ENCODE peak calls at places on chromosome X, in five cellular contexts. P is heart right ventricle, S is fibroblast of lung, N is WERI-Rb-1, X is psoas muscle. R is an unnamed sample.

GRCh38 chrX:19646298-19646697 is 131.0 kb upstream of the MAP3K15 start:
- DNase-seq in P (no peak), S (no peak), N (no peak), X (no peak), R (no peak)

GRCh38 chrX:44903107-44903506 is 30.1 kb downstream of the KDM6A start:
- DNase-seq in P (no peak), S (peak; percentile 85), N (no peak), X (no peak), R (no peak)

GRCh38 chrX:108303682-108304081 is 134.5 kb downstream of the COL4A6 start:
- DNase-seq in P (no peak), S (no peak), N (no peak), X (no peak), R (no peak)

GRCh38 chrX:107619836-107620235 is 8.5 kb upstream of the PRPS1 start:
- DNase-seq in P (no peak), S (no peak), N (no peak), X (no peak), R (no peak)

GRCh38 chrX:47649302-47649701 is 1.1 kb downstream of the ELK1 start:
- DNase-seq in P (no peak), S (no peak), N (no peak), X (no peak), R (no peak)

GRCh38 chrX:13064599-13065143 is 20.3 kb upstream of the FAM9C start:
- DNase-seq in P (no peak), S (peak; percentile 77), N (no peak), X (peak; percentile 56), R (peak; percentile 45)

GRCh38 chrX:67523002-67523711 is 20.7 kb upstream of the AR start:
- DNase-seq in P (no peak), S (no peak), N (no peak), X (no peak), R (no peak)

GRCh38 chrX:150693782-150694574 is 782 bp downstream of the MTMR1 start:
- DNase-seq in P (peak; percentile 29), S (peak; percentile 72), N (peak; percentile 94), X (peak; percentile 81), R (peak; percentile 61)

GRCh38 chrX:133191739-133192039 is 26.5 kb downstream of the TFDP3 start:
- DNase-seq in P (no peak), S (no peak), N (no peak), X (no peak), R (no peak)

GRCh38 chrX:107831071-107831470 is 5.4 kb downstream of the MID2 start:
- DNase-seq in P (no peak), S (no peak), N (no peak), X (no peak), R (no peak)

GRCh38 chrX:77918568-77918967 is 8.1 kb downstream of the ATP7A start:
- DNase-seq in P (no peak), S (peak; percentile 40), N (no peak), X (no peak), R (peak; percentile 4)

GRCh38 chrX:39936886-39937770 is 160.6 kb downstream of the BCOR start:
- DNase-seq in P (no peak), S (no peak), N (peak; percentile 19), X (no peak), R (no peak)

GRCh38 chrX:46294234-46294633 is 251.0 kb downstream of the ZNF674 start:
- DNase-seq in P (no peak), S (peak; percentile 82), N (no peak), X (no peak), R (no peak)

GRCh38 chrX:106931831-106932491 is 11.8 kb downstream of the CLDN2 start:
- DNase-seq in P (no peak), S (peak; percentile 54), N (no peak), X (no peak), R (no peak)

GRCh38 chrX:16140983-16141382 is 17.6 kb downstream of the GRPR start:
- DNase-seq in P (no peak), S (no peak), N (no peak), X (no peak), R (no peak)

GRCh38 chrX:7090506-7091095 is 56.9 kb upstream of the STS start:
- DNase-seq in P (no peak), S (no peak), N (no peak), X (no peak), R (no peak)

GRCh38 chrX:1212532-1212931 is at the start of gene CRLF2:
- DNase-seq in P (no peak), S (no peak), N (no peak), X (no peak), R (no peak)

GRCh38 chrX:13899607-13900006 is 82.7 kb upstream of the GPM6B start:
- DNase-seq in P (no peak), S (peak; percentile 88), N (no peak), X (no peak), R (peak; percentile 2)

GRCh38 chrX:73851014-73852009 is 288.3 kb downstream of the CHIC1 start:
- DNase-seq in P (no peak), S (peak; percentile 95), N (no peak), X (peak; percentile 94), R (no peak)

GRCh38 chrX:39900788-39901170 is 197.0 kb downstream of the BCOR start:
- DNase-seq in P (no peak), S (no peak), N (peak; percentile 47), X (no peak), R (no peak)

GRCh38 chrX:133654801-133655200 is 239.5 kb upstream of the GPC4 start:
- DNase-seq in P (no peak), S (peak; percentile 35), N (no peak), X (no peak), R (no peak)

GRCh38 chrX:150450519-150451177 is 87.5 kb downstream of the MAMLD1 start:
- DNase-seq in P (no peak), S (no peak), N (no peak), X (no peak), R (no peak)

GRCh38 chrX:137563681-137564651 is 2.0 kb upstream of the ZIC3 start:
- DNase-seq in P (no peak), S (no peak), N (no peak), X (no peak), R (no peak)

GRCh38 chrX:7139202-7140081 is 8.1 kb upstream of the STS start:
- DNase-seq in P (no peak), S (peak; percentile 84), N (no peak), X (no peak), R (no peak)

GRCh38 chrX:1401611-1402430 is 9.9 kb upstream of the SLC25A6 start:
- DNase-seq in P (no peak), S (no peak), N (no peak), X (no peak), R (no peak)

GRCh38 chrX:46803140-46803539 is 33.7 kb upstream of the RP2 start:
- DNase-seq in P (no peak), S (no peak), N (no peak), X (no peak), R (no peak)

GRCh38 chrX:8971116-8971515 is 62.8 kb downstream of the FAM9B start:
- DNase-seq in P (no peak), S (peak; percentile 49), N (no peak), X (no peak), R (no peak)

GRCh38 chrX:12405306-12405705 is 267.0 kb downstream of the FRMPD4 start:
- DNase-seq in P (no peak), S (no peak), N (no peak), X (no peak), R (no peak)

GRCh38 chrX:1649623-1650022 is 34.8 kb downstream of the ASMT start:
- DNase-seq in P (no peak), S (no peak), N (peak; percentile 22), X (no peak), R (no peak)

GRCh38 chrX:35809816-35810215 is 11.7 kb downstream of the MAGEB16 start:
- DNase-seq in P (no peak), S (no peak), N (no peak), X (no peak), R (no peak)

GRCh38 chrX:119636419-119636818 is 30.2 kb upstream of the NKRF start:
- DNase-seq in P (no peak), S (no peak), N (no peak), X (no peak), R (no peak)

GRCh38 chrX:19174401-19175025 is 52.2 kb upstream of the ADGRG2 start:
- DNase-seq in P (no peak), S (peak; percentile 60), N (no peak), X (no peak), R (no peak)

GRCh38 chrX:41661366-41662095 is 27.2 kb upstream of the GPR34 start:
- DNase-seq in P (no peak), S (peak; percentile 66), N (peak; percentile 26), X (no peak), R (no peak)
- H3K36me3 ChIP-seq in P (peaks cover 34% of the 10 kb centered on the region), S (no peaks in the 10 kb centered on the region), N (no peaks in the 10 kb centered on the region), X (no peaks in the 10 kb centered on the region), R (no peaks in the 10 kb centered on the region)

GRCh38 chrX:139691493-139691842 is 16.5 kb downstream of the MCF2 start:
- DNase-seq in P (no peak), S (peak; percentile 19), N (no peak), X (no peak), R (no peak)

GRCh38 chrX:139691843-139692505 is 16.0 kb downstream of the MCF2 start:
- DNase-seq in P (no peak), S (peak; percentile 18), N (no peak), X (peak; percentile 49), R (no peak)

GRCh38 chrX:139692908-139693307 is 15.1 kb downstream of the MCF2 start:
- DNase-seq in P (no peak), S (no peak), N (no peak), X (no peak), R (no peak)

GRCh38 chrX:139692506-139692849 is 15.5 kb downstream of the MCF2 start:
- DNase-seq in P (no peak), S (no peak), N (no peak), X (no peak), R (no peak)
- TF ChIP-seq CTCF in P (no peak), S (no peak), N (no peak), X (no peak), R (no peak)

DNA sequence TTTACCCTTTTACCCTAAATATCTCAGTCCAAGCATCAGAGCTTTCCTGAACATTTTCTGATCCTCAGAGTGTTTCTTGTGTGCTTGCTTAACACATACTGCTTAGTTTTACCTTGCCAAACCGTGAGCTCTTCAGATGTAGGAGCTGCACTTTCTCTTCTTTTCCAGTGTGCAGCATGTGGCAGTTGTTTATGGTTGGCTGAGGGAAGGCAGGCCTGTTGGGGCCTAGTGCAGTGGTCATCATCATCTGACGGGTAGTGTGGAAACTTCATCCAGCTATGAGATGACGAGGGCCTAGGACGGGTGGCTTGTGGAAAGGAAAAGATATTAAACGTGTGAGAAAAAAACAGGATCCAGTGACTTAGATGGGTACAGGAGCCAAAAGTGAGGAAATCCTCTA is 21.5 kb downstream of the VBP1 start:
- DNase-seq in P (no peak), S (no peak), N (no peak), X (no peak), R (no peak)
- H3K36me3 ChIP-seq in P (peaks cover 68% of the 10 kb centered on the region), S (peaks cover 2% of the 10 kb centered on the region), N (peaks cover 47% of the 10 kb centered on the region), X (no peaks in the 10 kb centered on the region), R (no peaks in the 10 kb centered on the region)

GRCh38 chrX:131845771-131846170 is 177.3 kb upstream of the STK26 start:
- DNase-seq in P (no peak), S (no peak), N (no peak), X (no peak), R (no peak)

GRCh38 chrX:131840799-131841495 is 182.2 kb upstream of the STK26 start:
- DNase-seq in P (no peak), S (no peak), N (no peak), X (no peak), R (no peak)

GRCh38 chrX:131843996-131844395 is 179.1 kb upstream of the STK26 start:
- DNase-seq in P (no peak), S (no peak), N (no peak), X (no peak), R (no peak)

GRCh38 chrX:131845201-131845600 is 177.9 kb upstream of the STK26 start:
- DNase-seq in P (no peak), S (no peak), N (no peak), X (no peak), R (no peak)

GRCh38 chrX:131841496-131842410 is 181.3 kb upstream of the STK26 start:
- DNase-seq in P (peak; percentile 11), S (peak; percentile 35), N (peak; percentile 40), X (no peak), R (no peak)
- TF ChIP-seq CTCF in P (peak; percentile 92), S (peak; percentile 62), N (peak; percentile 84), X (peak; percentile 89), R (peak; percentile 71)

R was measured in gastrocnemius medialis.